ENCODE peak calls at places on chromosomes 2 and 18, in six cellular contexts. Y is activated CD8-positive, alpha-beta memory T cell treated with anti-CD3 and anti-CD28 coated beads, Interleukin-2, amount 10 ng/mL, durations not matched to agents 7 days and 5 days; W is activated CD4-positive, alpha-beta T cell treated with anti-CD3 and anti-CD28 coated beads for 48 hours; U is SK-MEL-5; Q is CD8-positive, alpha-beta T cell; H is effector CD4-positive, alpha-beta T cell. E is an unnamed sample.

GRCh38 chr2:70716131-70716766 is 51.8 kb downstream of the ADD2 start:
- DNase-seq in Q (no peak), U (no peak), Y (peak), W (no peak), H (no peak), E (no peak)

GRCh38 chr2:234673501-234673900 is 176.6 kb upstream of the ARL4C start:
- DNase-seq in W (no peak), Y (no peak), H (no peak), Q (no peak), U (no peak), E (no peak)

GRCh38 chr2:28408764-28409599 is 16.3 kb downstream of the FOSL2 start:
- DNase-seq in H (peak), W (peak), U (no peak), Y (peak), Q (peak), E (no peak)

GRCh38 chr18:14025306-14025940 is 106.8 kb downstream of the ZNF519 start:
- DNase-seq in H (no peak), Q (no peak), Y (no peak), U (no peak), W (no peak), E (no peak)

GRCh38 chr18:40935423-40935822 is 1019.6 kb upstream of the PIK3C3 start:
- DNase-seq in W (no peak), Y (no peak), U (peak), Q (no peak), H (no peak), E (no peak)

GRCh38 chr2:204477358-204477950 is 67.8 kb upstream of the PARD3B start:
- DNase-seq in Y (no peak), W (no peak), Q (no peak), H (no peak), U (no peak), E (no peak)

GRCh38 chr2:227464851-227465250 is 7.1 kb upstream of the AGFG1 start:
- DNase-seq in Y (no peak), U (no peak), W (peak), Q (no peak), H (no peak), E (no peak)

GRCh38 chr2:71562518-71562917 is 109.2 kb downstream of the DYSF start:
- DNase-seq in H (no peak), Q (no peak), U (no peak), Y (no peak), W (no peak), E (no peak)

GRCh38 chr18:76519156-76519549 is 24.1 kb upstream of the ZNF516 start:
- DNase-seq in H (no peak), Y (no peak), U (no peak), W (no peak), Q (no peak), E (no peak)

GRCh38 chr2:144567745-144568144 is 47.8 kb upstream of the ZEB2 start:
- DNase-seq in U (no peak), W (no peak), Y (no peak), H (no peak), Q (no peak), E (no peak)

GRCh38 chr2:71736986-71737385 is 283.6 kb downstream of the DYSF start:
- DNase-seq in Y (no peak), Q (no peak), U (no peak), H (no peak), W (no peak), E (peak)

GRCh38 chr18:76380791-76381405 is 114.1 kb downstream of the ZNF516 start:
- DNase-seq in Y (no peak), H (no peak), Q (no peak), W (peak), U (no peak), E (peak)

GRCh38 chr2:239871481-239872435 is 153.4 kb downstream of the NDUFA10 start:
- DNase-seq in W (no peak), H (no peak), Q (no peak), Y (no peak), U (no peak), E (peak)

GRCh38 chr2:54724560-54725342 is 1.3 kb downstream of the EML6 start:
- DNase-seq in Y (peak), H (peak), U (no peak), W (peak), Q (peak), E (no peak)

GRCh38 chr2:241966671-241967070 is 97.1 kb downstream of the RTP5 start:
- DNase-seq in Q (no peak), U (no peak), H (no peak), Y (no peak), W (peak), E (peak)

GRCh38 chr2:178848335-178848734 is 41.1 kb upstream of the TTN start:
- DNase-seq in Q (no peak), W (no peak), Y (no peak), H (no peak), U (no peak), E (no peak)

GRCh38 chr18:31741096-31741735 is 19.5 kb downstream of the SLC25A52 start:
- DNase-seq in Y (peak), H (peak), U (peak), Q (peak), W (peak), E (peak)

GRCh38 chr2:96970248-96970875 is 16.0 kb downstream of the FAM178B start:
- DNase-seq in Y (no peak), H (no peak), W (no peak), U (no peak), Q (no peak), E (no peak)

GRCh38 chr2:239318091-239318725 is 82.6 kb downstream of the HDAC4 start:
- DNase-seq in H (no peak), U (no peak), Y (peak), Q (no peak), W (no peak), E (peak)

GRCh38 chr2:98469862-98470544 is 25.3 kb downstream of the INPP4A start:
- DNase-seq in Q (no peak), U (no peak), W (no peak), H (no peak), Y (no peak), E (no peak)

GRCh38 chr18:54558609-54559585 is 32.1 kb upstream of the DYNAP start:
- DNase-seq in Q (no peak), Y (no peak), W (no peak), U (peak), H (no peak), E (no peak)

GRCh38 chr2:190948671-190949070 is 65.3 kb downstream of the STAT1 start:
- DNase-seq in Y (no peak), U (no peak), Q (no peak), H (no peak), W (peak), E (no peak)

GRCh38 chr2:74835831-74836674 is 2.1 kb downstream of the HK2 start:
- DNase-seq in Y (no peak), U (peak), Q (no peak), W (no peak), H (no peak), E (no peak)

GRCh38 chr2:59630789-59631188 is 922.7 kb downstream of the BCL11A start:
- DNase-seq in Q (no peak), Y (no peak), W (no peak), U (no peak), H (no peak), E (no peak)

GRCh38 chr2:46008082-46008870 is 288.9 kb upstream of the EPAS1 start:
- DNase-seq in Y (no peak), U (no peak), Q (no peak), H (no peak), W (no peak), E (no peak)

GRCh38 chr2:223488814-223489213 is 113.3 kb downstream of the SCG2 start:
- DNase-seq in Y (no peak), W (no peak), H (no peak), Q (no peak), U (no peak), E (no peak)

E was measured in sciatic nerve.